ENCODE peak calls at places on chromosome 17, in five cellular contexts. One of them, this sample, is unnamed.

GRCh38 chr17:30378797-30379302 is at the start of gene CPD:
- DNase-seq in brain microvascular endothelial cell: peak
- DNase-seq in mucosa of descending colon: peak
- DNase-seq in lower leg skin: peak
- DNase-seq in fibroblast of the aortic adventitia: peak
- DNase-seq in this sample: peak

GRCh38 chr17:50208611-50209061 is 7.2 kb upstream of the COL1A1 start:
- DNase-seq in fibroblast of the aortic adventitia: peak
- DNase-seq in mucosa of descending colon: no peak
- DNase-seq in brain microvascular endothelial cell: no peak
- DNase-seq in lower leg skin: no peak
- DNase-seq in this sample: peak

GRCh38 chr17:61907361-61907760 is 20.4 kb downstream of the INTS2 start:
- DNase-seq in lower leg skin: no peak
- DNase-seq in mucosa of descending colon: no peak
- DNase-seq in brain microvascular endothelial cell: no peak
- DNase-seq in fibroblast of the aortic adventitia: no peak
- DNase-seq in this sample: no peak

GRCh38 chr17:33642002-33642401 is 348.9 kb upstream of the ASIC2 start:
- DNase-seq in lower leg skin: no peak
- DNase-seq in mucosa of descending colon: no peak
- DNase-seq in brain microvascular endothelial cell: no peak
- DNase-seq in fibroblast of the aortic adventitia: no peak
- DNase-seq in this sample: no peak

GRCh38 chr17:897970-898619 is 81.5 kb downstream of the NXN start:
- DNase-seq in brain microvascular endothelial cell: no peak
- DNase-seq in mucosa of descending colon: no peak
- DNase-seq in lower leg skin: no peak
- DNase-seq in fibroblast of the aortic adventitia: no peak
- DNase-seq in this sample: no peak

GRCh38 chr17:16304832-16305231 is 48.4 kb downstream of the CENPV start:
- DNase-seq in fibroblast of the aortic adventitia: peak
- DNase-seq in lower leg skin: no peak
- DNase-seq in brain microvascular endothelial cell: peak
- DNase-seq in mucosa of descending colon: no peak
- DNase-seq in this sample: peak

GRCh38 chr17:63950940-63951907 is 19.1 kb upstream of the CD79B start:
- DNase-seq in fibroblast of the aortic adventitia: no peak
- DNase-seq in mucosa of descending colon: peak
- DNase-seq in brain microvascular endothelial cell: no peak
- DNase-seq in lower leg skin: no peak
- DNase-seq in this sample: no peak

GRCh38 chr17:55990332-55991006 is 162.8 kb upstream of the ANKFN1 start:
- DNase-seq in lower leg skin: no peak
- DNase-seq in mucosa of descending colon: no peak
- DNase-seq in brain microvascular endothelial cell: no peak
- DNase-seq in fibroblast of the aortic adventitia: no peak
- DNase-seq in this sample: no peak

GRCh38 chr17:46857600-46857999 is 6.2 kb downstream of the WNT9B start:
- DNase-seq in mucosa of descending colon: no peak
- DNase-seq in lower leg skin: no peak
- DNase-seq in brain microvascular endothelial cell: no peak
- DNase-seq in fibroblast of the aortic adventitia: no peak
- DNase-seq in this sample: no peak

GRCh38 chr17:77361986-77362620 is 221.3 kb downstream of the SEC14L1 start:
- DNase-seq in lower leg skin: no peak
- DNase-seq in brain microvascular endothelial cell: no peak
- DNase-seq in mucosa of descending colon: no peak
- DNase-seq in fibroblast of the aortic adventitia: no peak
- DNase-seq in this sample: no peak

GRCh38 chr17:18206962-18207361 is 18.5 kb upstream of the LLGL1 start:
- DNase-seq in lower leg skin: no peak
- DNase-seq in brain microvascular endothelial cell: no peak
- DNase-seq in mucosa of descending colon: no peak
- DNase-seq in fibroblast of the aortic adventitia: no peak
- DNase-seq in this sample: no peak

GRCh38 chr17:82204831-82205719 is 7.6 kb downstream of the CCDC57 start:
- DNase-seq in brain microvascular endothelial cell: peak
- DNase-seq in mucosa of descending colon: no peak
- DNase-seq in lower leg skin: no peak
- DNase-seq in fibroblast of the aortic adventitia: peak
- DNase-seq in this sample: peak

GRCh38 chr17:41812176-41813038 is at the start of gene FKBP10:
- DNase-seq in brain microvascular endothelial cell: peak
- DNase-seq in fibroblast of the aortic adventitia: peak
- DNase-seq in mucosa of descending colon: peak
- DNase-seq in lower leg skin: no peak
- DNase-seq in this sample: peak

GRCh38 chr17:869067-869466 is 86.9 kb downstream of the MRM3 start:
- DNase-seq in lower leg skin: peak
- DNase-seq in mucosa of descending colon: no peak
- DNase-seq in fibroblast of the aortic adventitia: peak
- DNase-seq in brain microvascular endothelial cell: peak
- DNase-seq in this sample: peak

GRCh38 chr17:81027591-81028505 is 7.1 kb upstream of the BAIAP2 start:
- DNase-seq in mucosa of descending colon: no peak
- DNase-seq in lower leg skin: no peak
- DNase-seq in fibroblast of the aortic adventitia: no peak
- DNase-seq in brain microvascular endothelial cell: no peak
- DNase-seq in this sample: no peak

GRCh38 chr17:13437966-13438779 is 163.6 kb downstream of the HS3ST3A1 start:
- DNase-seq in brain microvascular endothelial cell: peak
- DNase-seq in mucosa of descending colon: peak
- DNase-seq in fibroblast of the aortic adventitia: peak
- DNase-seq in lower leg skin: no peak
- DNase-seq in this sample: no peak

GRCh38 chr17:48051278-48051677 is 3.1 kb downstream of the NFE2L1 start:
- DNase-seq in lower leg skin: no peak
- DNase-seq in brain microvascular endothelial cell: no peak
- DNase-seq in fibroblast of the aortic adventitia: no peak
- DNase-seq in mucosa of descending colon: no peak
- DNase-seq in this sample: no peak

GRCh38 chr17:48053758-48054237 is 5.6 kb downstream of the NFE2L1 start:
- DNase-seq in brain microvascular endothelial cell: no peak
- DNase-seq in mucosa of descending colon: no peak
- DNase-seq in fibroblast of the aortic adventitia: no peak
- DNase-seq in lower leg skin: no peak
- DNase-seq in this sample: no peak

GRCh38 chr17:48054238-48055185 is 6.4 kb downstream of the NFE2L1 start:
- DNase-seq in fibroblast of the aortic adventitia: peak
- DNase-seq in lower leg skin: peak
- DNase-seq in mucosa of descending colon: peak
- DNase-seq in brain microvascular endothelial cell: no peak
- DNase-seq in this sample: peak

GRCh38 chr17:48052956-48053757 is 5.0 kb downstream of the NFE2L1 start:
- DNase-seq in brain microvascular endothelial cell: no peak
- DNase-seq in lower leg skin: peak
- DNase-seq in fibroblast of the aortic adventitia: no peak
- DNase-seq in mucosa of descending colon: peak
- DNase-seq in this sample: peak

GRCh38 chr17:48051706-48052486 is 3.7 kb downstream of the NFE2L1 start:
- DNase-seq in lower leg skin: peak
- DNase-seq in brain microvascular endothelial cell: peak
- DNase-seq in fibroblast of the aortic adventitia: peak
- DNase-seq in mucosa of descending colon: peak
- DNase-seq in this sample: peak
- TF ChIP-seq CTCF in lower leg skin: no peak
- TF ChIP-seq CTCF in brain microvascular endothelial cell: peak
- TF ChIP-seq CTCF in fibroblast of the aortic adventitia: peak
- TF ChIP-seq CTCF in mucosa of descending colon: no peak
- TF ChIP-seq CTCF in this sample: peak

GRCh38 chr17:39699818-39700147 is at the start of gene ERBB2:
- DNase-seq in mucosa of descending colon: peak
- DNase-seq in brain microvascular endothelial cell: peak
- DNase-seq in fibroblast of the aortic adventitia: peak
- DNase-seq in lower leg skin: peak
- DNase-seq in this sample: peak
- H3K4me3 ChIP-seq in mucosa of descending colon: peak
- H3K4me3 ChIP-seq in brain microvascular endothelial cell: peak
- H3K4me3 ChIP-seq in fibroblast of the aortic adventitia: peak
- H3K4me3 ChIP-seq in lower leg skin: peak
- H3K4me3 ChIP-seq in this sample: peak

GRCh38 chr17:68794636-68795503 is 160.3 kb downstream of the ABCA8 start:
- DNase-seq in lower leg skin: no peak
- DNase-seq in brain microvascular endothelial cell: peak
- DNase-seq in fibroblast of the aortic adventitia: peak
- DNase-seq in mucosa of descending colon: no peak
- DNase-seq in this sample: peak
- TF ChIP-seq CTCF in lower leg skin: no peak
- TF ChIP-seq CTCF in brain microvascular endothelial cell: peak
- TF ChIP-seq CTCF in fibroblast of the aortic adventitia: peak
- TF ChIP-seq CTCF in mucosa of descending colon: no peak
- TF ChIP-seq CTCF in this sample: peak

GRCh38 chr17:7220593-7221280 is 999 bp downstream of the ACADVL start:
- DNase-seq in mucosa of descending colon: peak
- DNase-seq in lower leg skin: no peak
- DNase-seq in fibroblast of the aortic adventitia: peak
- DNase-seq in brain microvascular endothelial cell: peak
- DNase-seq in this sample: peak

GRCh38 chr17:7222093-7222971 is 2.6 kb downstream of the ACADVL start:
- DNase-seq in mucosa of descending colon: no peak
- DNase-seq in brain microvascular endothelial cell: no peak
- DNase-seq in lower leg skin: no peak
- DNase-seq in fibroblast of the aortic adventitia: no peak
- DNase-seq in this sample: no peak

GRCh38 chr17:7222972-7223292 is 3.2 kb downstream of the ACADVL start:
- DNase-seq in brain microvascular endothelial cell: no peak
- DNase-seq in fibroblast of the aortic adventitia: no peak
- DNase-seq in lower leg skin: no peak
- DNase-seq in mucosa of descending colon: no peak
- DNase-seq in this sample: no peak

GRCh38 chr17:7219812-7220592 is at the start of the genes ACADVL and DLG4:
- DNase-seq in lower leg skin: peak
- DNase-seq in mucosa of descending colon: peak
- DNase-seq in fibroblast of the aortic adventitia: peak
- DNase-seq in brain microvascular endothelial cell: peak
- DNase-seq in this sample: peak

GRCh38 chr17:7221281-7222092 is 1.7 kb downstream of the ACADVL start:
- DNase-seq in brain microvascular endothelial cell: no peak
- DNase-seq in fibroblast of the aortic adventitia: no peak
- DNase-seq in lower leg skin: no peak
- DNase-seq in mucosa of descending colon: no peak
- DNase-seq in this sample: no peak
- H3K4me3 ChIP-seq in brain microvascular endothelial cell: peak
- H3K4me3 ChIP-seq in fibroblast of the aortic adventitia: peak
- H3K4me3 ChIP-seq in lower leg skin: no peak
- H3K4me3 ChIP-seq in mucosa of descending colon: no peak
- H3K4me3 ChIP-seq in this sample: no peak

GRCh38 chr17:45293413-45294211 is 23.2 kb downstream of the MAP3K14 start:
- DNase-seq in lower leg skin: peak
- DNase-seq in brain microvascular endothelial cell: peak
- DNase-seq in fibroblast of the aortic adventitia: peak
- DNase-seq in mucosa of descending colon: peak
- DNase-seq in this sample: peak
- TF ChIP-seq CTCF in lower leg skin: no peak
- TF ChIP-seq CTCF in brain microvascular endothelial cell: peak
- TF ChIP-seq CTCF in fibroblast of the aortic adventitia: no peak
- TF ChIP-seq CTCF in mucosa of descending colon: no peak
- TF ChIP-seq CTCF in this sample: peak

GRCh38 chr17:9725575-9725974 is 65.8 kb downstream of the DHRS7C start:
- DNase-seq in lower leg skin: no peak
- DNase-seq in mucosa of descending colon: no peak
- DNase-seq in brain microvascular endothelial cell: no peak
- DNase-seq in fibroblast of the aortic adventitia: no peak
- DNase-seq in this sample: no peak
- H3K4me3 ChIP-seq in lower leg skin: no peak
- H3K4me3 ChIP-seq in mucosa of descending colon: no peak
- H3K4me3 ChIP-seq in brain microvascular endothelial cell: no peak
- H3K4me3 ChIP-seq in fibroblast of the aortic adventitia: no peak
- H3K4me3 ChIP-seq in this sample: no peak

DNA sequence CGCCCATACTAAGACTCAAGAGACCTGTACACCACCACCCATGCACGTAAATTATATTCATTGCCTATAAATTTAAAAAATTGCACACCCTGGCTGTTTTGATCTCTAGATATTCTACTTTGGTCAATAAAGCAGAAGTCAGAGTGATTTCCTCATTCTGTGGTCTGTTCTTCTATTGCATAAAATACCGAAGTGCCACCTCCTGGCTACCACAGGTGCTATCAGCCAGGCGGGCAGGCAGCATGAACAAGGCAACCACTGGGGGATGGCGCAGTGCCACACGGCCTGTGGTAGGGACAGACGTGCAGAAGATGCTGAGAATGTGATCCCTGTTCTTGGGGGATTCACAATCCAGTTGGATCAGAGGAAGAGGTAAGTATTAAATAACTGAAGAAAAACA is 122.3 kb downstream of the CDK5R1 start:
- DNase-seq in brain microvascular endothelial cell: no peak
- DNase-seq in fibroblast of the aortic adventitia: no peak
- DNase-seq in mucosa of descending colon: peak
- DNase-seq in lower leg skin: no peak
- DNase-seq in this sample: peak
- TF ChIP-seq CTCF in brain microvascular endothelial cell: peak
- TF ChIP-seq CTCF in fibroblast of the aortic adventitia: peak
- TF ChIP-seq CTCF in mucosa of descending colon: no peak
- TF ChIP-seq CTCF in lower leg skin: no peak
- TF ChIP-seq CTCF in this sample: peak